ENCODE peak calls at places on chromosomes 1 and 21, in six cellular contexts. Q, U, D, A, R and Z are unnamed samples.

GRCh38 chr1:201594575-201595245 is 55.8 kb downstream of the NAV1 start:
- DNase-seq in Q (no peak), D (peak; percentile 57), A (no peak), R (no peak), U (no peak), Z (no peak)

GRCh38 chr21:35352066-35352770 is 303.1 kb upstream of the RUNX1 start:
- DNase-seq in Q (peak; percentile 22), D (no peak), R (no peak), A (no peak), U (no peak), Z (no peak)

GRCh38 chr1:41888756-41889155 is 30.0 kb downstream of the HIVEP3 start:
- DNase-seq in A (no peak), R (no peak), Q (no peak), D (no peak), U (no peak), Z (no peak)

GRCh38 chr1:32881871-32882850 is 4.1 kb upstream of the HPCA start:
- DNase-seq in Q (no peak), D (no peak), A (no peak), U (no peak), R (no peak), Z (no peak)

GRCh38 chr1:217393901-217394300 is 237.0 kb downstream of the GPATCH2 start:
- DNase-seq in U (no peak), R (no peak), D (no peak), Q (no peak), A (no peak), Z (peak; percentile 52)

GRCh38 chr1:234258071-234258470 is 115.2 kb upstream of the COA6 start:
- DNase-seq in U (no peak), Q (no peak), R (no peak), A (no peak), D (no peak), Z (peak; percentile 45)

GRCh38 chr1:227744668-227745067 is 9.4 kb downstream of the SNAP47 start:
- DNase-seq in A (no peak), D (no peak), U (no peak), R (no peak), Q (no peak), Z (no peak)

GRCh38 chr1:16129921-16130543 is 25.8 kb downstream of the EPHA2 start:
- DNase-seq in A (no peak), U (no peak), Q (no peak), R (no peak), D (no peak), Z (no peak)

GRCh38 chr1:39370602-39371001 is 120.8 kb upstream of the BMP8A start:
- DNase-seq in D (no peak), U (no peak), Q (peak; percentile 32), A (no peak), R (no peak), Z (no peak)

GRCh38 chr1:201183728-201184127 is 6.9 kb upstream of the IGFN1 start:
- DNase-seq in D (no peak), U (no peak), R (no peak), A (no peak), Q (no peak), Z (no peak)